ENCODE peak calls at places on chromosome 9, in five cellular contexts. L is neural progenitor cell, N is NCI-H2171, V is PC-9, T is nephron progenitor cell. Z is an unnamed sample.

GRCh38 chr9:117000834-117001233 is 313.7 kb downstream of the TRIM32 start:
- DNase-seq in N (no peak), V (no peak), L (no peak), T (no peak), Z (no peak)

GRCh38 chr9:110021891-110022290 is 186.1 kb downstream of the C9orf152 start:
- DNase-seq in N (no peak), L (peak), T (no peak), V (no peak), Z (no peak)

GRCh38 chr9:125160750-125161149 is 17.4 kb upstream of the SCAI start:
- DNase-seq in L (no peak), V (no peak), T (no peak), N (no peak), Z (no peak)

GRCh38 chr9:92481029-92481633 is 1.2 kb downstream of the ASPN start:
- DNase-seq in V (no peak), L (no peak), T (no peak), N (no peak), Z (no peak)

GRCh38 chr9:110048976-110049698 is 158.8 kb downstream of the C9orf152 start:
- DNase-seq in T (peak), L (peak), N (no peak), V (peak), Z (no peak)

GRCh38 chr9:89647366-89648128 is 42.7 kb downstream of the GADD45G start:
- DNase-seq in L (no peak), V (no peak), N (no peak), T (no peak), Z (no peak)

GRCh38 chr9:134525841-134526797 is 115.5 kb upstream of the COL5A1 start:
- DNase-seq in N (no peak), T (no peak), L (no peak), V (no peak), Z (no peak)

GRCh38 chr9:35645736-35646582 is 4.8 kb downstream of the SIT1 start:
- DNase-seq in L (peak), V (peak), N (no peak), T (peak), Z (no peak)

GRCh38 chr9:135973276-135974219 is 12.4 kb upstream of the UBAC1 start:
- DNase-seq in T (no peak), V (no peak), L (no peak), N (no peak), Z (no peak)

GRCh38 chr9:89661956-89662717 is 57.3 kb downstream of the GADD45G start:
- DNase-seq in T (peak), N (peak), V (peak), L (peak), Z (peak)

GRCh38 chr9:125361837-125362531 is 100.4 kb downstream of the GAPVD1 start:
- DNase-seq in L (peak), N (no peak), V (no peak), T (no peak), Z (peak)

GRCh38 chr9:121566401-121567141 is 66.9 kb upstream of the GGTA1 start:
- DNase-seq in T (peak), V (no peak), L (no peak), N (no peak), Z (no peak)

GRCh38 chr9:38319496-38320173 is 72.9 kb upstream of the ALDH1B1 start:
- DNase-seq in T (no peak), L (no peak), V (no peak), N (no peak), Z (no peak)